ENCODE peak calls at places on chromosomes 2 and 18, in seven cellular contexts. H is astrocyte of the spinal cord, A is heart left ventricle, L is GM12865, U is AG10803, P is Panc1, Y is cardiac muscle cell. V is an unnamed sample.

GRCh38 chr2:20264629-20265028 is 39.7 kb upstream of the SDC1 start:
- DNase-seq in H (no peak), A (no peak), L (no peak), U (no peak), P (no peak), Y (no peak), V (no peak)

GRCh38 chr2:26144953-26145680 is 27.8 kb upstream of the GAREM2 start:
- DNase-seq in H (peak), A (no peak), L (peak), U (peak), P (peak), Y (peak), V (peak)

GRCh38 chr2:108905176-108905575 is 83.8 kb downstream of the EDAR start:
- DNase-seq in H (no peak), A (no peak), L (no peak), U (no peak), P (no peak), Y (no peak), V (no peak)

GRCh38 chr2:202721621-202722020 is 86.9 kb downstream of the FAM117B start:
- DNase-seq in H (peak), A (no peak), L (no peak), U (peak), P (no peak), Y (peak), V (no peak)

GRCh38 chr2:100821255-100821912 is 1.4 kb downstream of the NPAS2 start:
- DNase-seq in H (peak), A (no peak), L (no peak), U (no peak), P (no peak), Y (peak), V (no peak)

GRCh38 chr2:16713011-16713423 is 47.4 kb upstream of the CYRIA start:
- DNase-seq in H (no peak), A (no peak), L (peak), U (no peak), P (no peak), Y (no peak), V (no peak)

GRCh38 chr2:127675335-127676261 is at the start of gene LIMS2:
- DNase-seq in H (no peak), A (peak), L (no peak), U (peak), P (no peak), Y (peak), V (no peak)

GRCh38 chr18:44748582-44748981 is 67.9 kb downstream of the SETBP1 start:
- DNase-seq in H (no peak), A (no peak), L (no peak), U (no peak), P (no peak), Y (no peak), V (no peak)

GRCh38 chr2:17792515-17792914 is 23.7 kb upstream of the MSGN1 start:
- DNase-seq in H (no peak), A (no peak), L (peak), U (peak), P (no peak), Y (peak), V (no peak)

GRCh38 chr2:23271230-23271629 is 113.7 kb upstream of the KLHL29 start:
- DNase-seq in H (no peak), A (no peak), L (no peak), U (no peak), P (no peak), Y (no peak), V (no peak)

GRCh38 chr2:174005801-174006419 is 40.7 kb upstream of the SP3 start:
- DNase-seq in H (no peak), A (no peak), L (no peak), U (no peak), P (no peak), Y (no peak), V (no peak)

GRCh38 chr2:174002679-174003078 is 37.5 kb upstream of the SP3 start:
- DNase-seq in H (no peak), A (no peak), L (no peak), U (no peak), P (no peak), Y (no peak), V (no peak)

GRCh38 chr2:174004900-174005605 is 39.9 kb upstream of the SP3 start:
- DNase-seq in H (peak), A (no peak), L (peak), U (peak), P (no peak), Y (peak), V (no peak)

GRCh38 chr2:174004311-174004695 is 39.1 kb upstream of the SP3 start:
- DNase-seq in H (no peak), A (no peak), L (no peak), U (no peak), P (no peak), Y (no peak), V (no peak)

GRCh38 chr2:174003635-174004310 is 38.6 kb upstream of the SP3 start:
- DNase-seq in H (no peak), A (no peak), L (no peak), U (no peak), P (no peak), Y (no peak), V (no peak)
- TF ChIP-seq CTCF in H (no peak), A (peak), L (no peak), U (peak), P (peak), Y (no peak), V (no peak)

DNA sequence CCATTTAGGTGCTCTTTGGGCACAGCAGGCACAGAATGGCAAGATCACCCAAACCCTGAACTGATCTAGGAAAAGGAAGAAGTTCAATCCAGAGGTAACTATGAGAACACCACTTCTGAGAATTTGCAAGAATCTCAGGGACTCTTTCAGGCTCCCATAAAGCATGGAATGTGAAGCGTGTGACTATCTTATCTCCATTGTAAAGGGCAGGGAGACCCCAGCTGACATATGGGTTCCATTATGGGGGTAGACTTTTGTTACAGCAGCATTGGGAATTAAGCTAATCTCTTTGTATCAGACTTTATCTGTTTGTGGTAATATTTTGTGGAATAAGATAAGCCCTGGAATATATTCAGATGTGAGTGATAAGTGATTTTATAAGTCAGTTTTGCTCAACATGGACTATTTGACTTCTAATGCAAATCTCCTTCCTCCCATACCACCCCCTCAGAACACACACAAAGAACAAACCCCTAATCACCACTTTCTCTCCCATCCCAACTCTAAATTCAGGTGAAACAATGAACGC is 468.3 kb downstream of the MEIS1 start:
- DNase-seq in H (no peak), A (no peak), L (no peak), U (no peak), P (no peak), Y (no peak), V (no peak)
- TF ChIP-seq CTCF in H (no peak), A (no peak), L (no peak), U (no peak), P (no peak), Y (no peak), V (no peak)

GRCh38 chr18:50982802-50983179 is 15.0 kb downstream of the ELAC1 start:
- DNase-seq in H (peak), A (no peak), L (no peak), U (no peak), P (no peak), Y (peak), V (no peak)
- TF ChIP-seq CTCF in H (no peak), A (no peak), L (no peak), U (no peak), P (peak), Y (no peak), V (no peak)

GRCh38 chr2:45141883-45142866 is 132.9 kb upstream of the SIX2 start:
- DNase-seq in H (no peak), A (no peak), L (peak), U (no peak), P (no peak), Y (no peak), V (no peak)

DNA sequence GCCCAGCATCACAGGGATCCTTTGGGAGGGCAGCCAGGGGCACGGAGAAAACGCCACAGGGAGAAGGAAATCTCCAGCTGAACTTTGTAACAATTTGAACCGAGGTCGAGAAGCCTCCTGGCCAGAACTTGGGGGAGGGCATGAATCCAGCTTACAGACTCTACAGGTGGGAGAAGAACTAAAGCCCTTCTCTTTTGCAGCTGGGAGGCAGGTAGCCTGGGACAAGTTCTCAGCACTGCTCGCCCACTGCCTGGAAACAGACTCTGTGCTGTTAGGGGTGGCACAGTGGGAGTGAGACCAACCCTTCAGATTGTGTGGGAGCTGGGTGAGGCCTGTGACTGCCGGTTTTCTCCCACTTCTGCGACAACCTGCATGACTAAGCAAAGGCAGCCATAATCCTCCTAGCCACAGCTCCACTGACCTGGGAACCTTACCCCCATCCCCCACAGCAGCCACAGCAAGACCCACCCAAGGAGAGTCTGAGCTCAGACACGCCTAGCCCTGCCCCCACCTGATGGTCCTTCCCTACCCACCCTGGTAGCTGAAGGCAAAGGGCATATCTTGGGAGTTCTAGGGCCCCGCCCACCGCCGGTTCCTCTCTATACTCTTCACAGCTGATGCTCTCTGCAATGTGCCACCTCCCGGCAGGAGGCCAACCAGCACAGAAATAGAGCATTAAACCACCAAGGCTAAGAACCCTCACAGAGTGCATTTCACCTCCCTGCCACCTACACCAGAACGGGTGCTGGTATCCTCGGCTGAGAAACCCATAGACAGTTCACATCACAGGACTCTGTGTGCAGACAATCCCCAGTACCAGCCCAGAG is 136.0 kb upstream of the SIX2 start:
- DNase-seq in H (no peak), A (no peak), L (no peak), U (no peak), P (no peak), Y (no peak), V (no peak)
- TF ChIP-seq CTCF in H (no peak), A (no peak), L (no peak), U (no peak), P (no peak), Y (no peak), V (no peak)

DNA sequence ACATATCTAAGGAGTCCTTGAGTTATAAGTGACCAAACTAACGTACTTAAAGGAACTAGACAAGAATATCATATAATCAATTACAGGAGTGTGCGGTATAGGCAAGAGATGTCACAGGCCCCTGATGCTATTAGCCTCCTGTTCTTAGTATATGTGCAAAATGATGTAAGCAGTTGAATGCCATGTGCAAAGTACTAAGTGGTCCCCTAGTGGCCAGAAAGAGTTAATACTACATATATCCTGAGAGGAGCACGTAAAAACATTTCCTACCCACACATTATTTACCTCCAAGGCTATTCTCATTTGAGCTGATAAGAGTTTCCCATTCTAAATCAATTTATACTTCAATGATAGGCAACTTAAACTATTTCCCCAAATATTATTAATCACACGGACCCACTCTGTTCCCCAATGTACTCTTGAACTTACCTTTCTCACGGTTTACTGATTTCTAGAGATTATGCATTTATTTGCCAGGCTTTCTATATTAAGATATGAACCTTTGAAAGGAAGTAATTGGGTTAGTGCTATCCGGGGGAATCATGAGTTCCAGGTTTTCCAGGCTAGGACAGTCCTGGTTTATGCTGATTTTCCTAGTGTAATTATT is 158.0 kb upstream of the KLHL14 start:
- DNase-seq in H (peak), A (no peak), L (peak), U (peak), P (no peak), Y (peak), V (no peak)
- TF ChIP-seq CTCF in H (peak), A (no peak), L (peak), U (peak), P (peak), Y (peak), V (no peak)